ENCODE peak calls at places on chromosomes 7 and 10, in five cellular contexts. Z, P, X, U and S are unnamed samples.

GRCh38 chr10:63819753-63820347 is 298.6 kb downstream of the REEP3 start:
- DNase-seq in Z (peak), P (peak), X (peak), U (peak), S (peak)

GRCh38 chr7:100483101-100483727 is 513 bp upstream of the NYAP1 start:
- DNase-seq in Z (peak), P (peak), X (peak), U (peak), S (peak)

GRCh38 chr7:1197997-1198632 is 34.6 kb upstream of the UNCX start:
- DNase-seq in Z (no peak), P (peak), X (peak), U (peak), S (peak)

GRCh38 chr7:30134523-30135270 is at the start of gene MTURN:
- DNase-seq in Z (peak), P (peak), X (peak), U (peak), S (peak)

GRCh38 chr7:18151419-18151818 is 123.8 kb upstream of the PRPS1L1 start:
- DNase-seq in Z (no peak), P (no peak), X (no peak), U (peak), S (peak)

GRCh38 chr10:101063548-101064414 is 2.0 kb downstream of the KAZALD1 start:
- DNase-seq in Z (peak), P (no peak), X (no peak), U (no peak), S (no peak)

GRCh38 chr10:98269435-98269912 is 1.5 kb upstream of the LOXL4 start:
- DNase-seq in Z (peak), P (peak), X (peak), U (peak), S (peak)

GRCh38 chr10:77687018-77687417 is 49.4 kb upstream of the KCNMA1 start:
- DNase-seq in Z (no peak), P (no peak), X (no peak), U (no peak), S (no peak)

GRCh38 chr7:157737151-157738063 is 400.6 kb downstream of the DNAJB6 start:
- DNase-seq in Z (peak), P (no peak), X (no peak), U (no peak), S (no peak)

GRCh38 chr7:139526578-139527544 is 3.4 kb downstream of the CLEC2L start:
- DNase-seq in Z (no peak), P (peak), X (peak), U (peak), S (peak)

GRCh38 chr7:150339369-150339768 is 2.1 kb downstream of the RARRES2 start:
- DNase-seq in Z (peak), P (no peak), X (no peak), U (no peak), S (no peak)

GRCh38 chr7:100080895-100081534 is 508 bp downstream of the ZNF3 start:
- DNase-seq in Z (peak), P (peak), X (peak), U (peak), S (no peak)

GRCh38 chr10:131088619-131089018 is 222.9 kb downstream of the TCERG1L start:
- DNase-seq in Z (peak), P (no peak), X (no peak), U (no peak), S (no peak)

GRCh38 chr7:139735912-139736595 is 41.7 kb downstream of the HIPK2 start:
- DNase-seq in Z (no peak), P (no peak), X (no peak), U (no peak), S (no peak)

GRCh38 chr7:51154201-51154600 is 162.4 kb downstream of the COBL start:
- DNase-seq in Z (no peak), P (no peak), X (no peak), U (no peak), S (no peak)

GRCh38 chr7:149427096-149427680 is 33.7 kb downstream of the ZNF777 start:
- DNase-seq in Z (no peak), P (peak), X (peak), U (no peak), S (no peak)

GRCh38 chr10:132809237-132810140 is 23.5 kb upstream of the NKX6-2 start:
- DNase-seq in Z (no peak), P (no peak), X (no peak), U (no peak), S (no peak)

GRCh38 chr10:60797200-60797599 is 18.9 kb downstream of the CDK1 start:
- DNase-seq in Z (no peak), P (no peak), X (no peak), U (no peak), S (no peak)

GRCh38 chr10:44393051-44393630 is 8.2 kb upstream of the CXCL12 start:
- DNase-seq in Z (no peak), P (peak), X (no peak), U (no peak), S (no peak)

GRCh38 chr10:48981310-48981907 is 41.8 kb upstream of the LRRC18 start:
- DNase-seq in Z (peak), P (peak), X (peak), U (peak), S (peak)

GRCh38 chr10:97919012-97919411 is 69.4 kb downstream of the GOLGA7B start:
- DNase-seq in Z (no peak), P (no peak), X (no peak), U (peak), S (no peak)

GRCh38 chr7:124722292-124722691 is 43.3 kb downstream of the GPR37 start:
- DNase-seq in Z (no peak), P (no peak), X (peak), U (peak), S (peak)

GRCh38 chr7:33062023-33062781 is at the start of gene NT5C3A:
- DNase-seq in Z (peak), P (peak), X (no peak), U (peak), S (peak)

GRCh38 chr10:99529483-99530107 is 3.1 kb upstream of the NKX2-3 start:
- DNase-seq in Z (no peak), P (no peak), X (no peak), U (no peak), S (no peak)

GRCh38 chr7:150383710-150384397 is 4.7 kb downstream of the ZNF775 start:
- DNase-seq in Z (peak), P (peak), X (no peak), U (no peak), S (no peak)

GRCh38 chr10:121322776-121323175 is 275.5 kb downstream of the FGFR2 start:
- DNase-seq in Z (no peak), P (no peak), X (no peak), U (no peak), S (no peak)

GRCh38 chr7:99740573-99741437 is 5.8 kb upstream of the CYP3A7 start:
- DNase-seq in Z (no peak), P (peak), X (peak), U (no peak), S (peak)

GRCh38 chr7:11166051-11166450 is 192.4 kb downstream of the PHF14 start:
- DNase-seq in Z (no peak), P (no peak), X (no peak), U (no peak), S (no peak)

GRCh38 chr10:62083868-62084267 is 182.4 kb downstream of the ARID5B start:
- DNase-seq in Z (no peak), P (peak), X (peak), U (peak), S (peak)

GRCh38 chr10:61747341-61747740 is 84.6 kb downstream of the CABCOCO1 start:
- DNase-seq in Z (no peak), P (no peak), X (peak), U (no peak), S (no peak)

GRCh38 chr10:34078798-34079470 is 736.2 kb downstream of the PARD3 start:
- DNase-seq in Z (no peak), P (no peak), X (peak), U (no peak), S (peak)

GRCh38 chr10:48340734-48341133 is 34.3 kb downstream of the MAPK8 start:
- DNase-seq in Z (no peak), P (no peak), X (no peak), U (no peak), S (no peak)

GRCh38 chr7:143048827-143049226 is 3.3 kb upstream of the OR6V1 start:
- DNase-seq in Z (no peak), P (peak), X (no peak), U (peak), S (no peak)
- H3K4me3 ChIP-seq in Z (no peak), P (no peak), X (no peak), U (no peak), S (no peak)

DNA sequence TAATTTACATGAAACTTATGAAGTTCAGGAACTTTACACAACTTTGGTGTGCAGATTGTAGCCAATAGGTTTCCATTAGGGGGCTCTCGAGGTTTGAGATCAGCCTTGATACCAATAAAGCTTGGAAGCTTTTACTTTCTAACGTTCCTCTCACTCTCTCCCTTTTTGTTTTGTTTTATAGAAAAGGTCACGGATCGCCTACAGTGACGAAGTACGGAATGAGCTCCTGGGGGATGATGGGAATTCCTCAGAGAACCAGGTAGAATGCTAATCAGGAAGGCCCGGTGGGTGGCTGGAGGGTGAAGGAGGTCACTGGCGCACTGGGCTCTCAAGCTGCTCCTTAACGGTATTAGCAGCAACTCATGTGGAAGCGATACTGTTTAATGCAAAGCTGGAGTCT is 79.9 kb downstream of the VTI1A start:
- DNase-seq in Z (peak), P (no peak), X (no peak), U (no peak), S (no peak)
- H3K4me3 ChIP-seq in Z (no peak), P (no peak), X (no peak), U (no peak), S (no peak)

DNA sequence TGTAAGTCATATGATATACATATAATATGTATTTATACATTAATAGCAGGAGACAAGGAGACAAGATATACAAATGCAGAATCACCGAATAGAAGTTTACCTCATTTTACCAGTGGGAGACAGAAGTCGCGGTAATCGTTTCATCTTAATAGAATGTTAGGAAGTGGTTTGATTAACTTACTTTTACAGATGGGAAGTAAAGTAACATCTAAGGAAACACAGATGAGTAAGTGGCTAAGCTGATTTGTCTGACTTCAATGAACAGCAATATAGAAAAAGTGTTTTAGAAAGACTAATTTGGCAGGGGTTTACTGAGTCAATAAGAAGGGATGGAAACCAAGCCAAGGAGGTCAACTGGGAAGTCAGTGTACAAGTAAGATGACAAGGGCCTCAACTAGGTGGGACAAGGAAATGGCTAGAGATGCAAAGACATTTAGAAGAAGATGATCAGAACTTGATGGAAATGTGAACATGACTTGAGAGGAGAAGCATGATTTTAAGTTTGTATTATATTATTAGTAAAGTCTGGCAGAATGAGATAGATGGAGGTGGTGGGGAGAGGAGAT is 36.2 kb upstream of the FAM133B start:
- DNase-seq in Z (no peak), P (no peak), X (no peak), U (no peak), S (no peak)
- H3K4me3 ChIP-seq in Z (no peak), P (no peak), X (no peak), U (no peak), S (no peak)

GRCh38 chr7:102331536-102332275 is 24.5 kb downstream of the SPDYE6 start:
- DNase-seq in Z (peak), P (no peak), X (no peak), U (peak), S (no peak)
- H3K4me3 ChIP-seq in Z (no peak), P (no peak), X (no peak), U (no peak), S (no peak)

GRCh38 chr10:78690354-78691111 is 378.2 kb upstream of the ZMIZ1 start:
- DNase-seq in Z (no peak), P (no peak), X (no peak), U (no peak), S (no peak)

GRCh38 chr10:78688945-78689935 is 379.5 kb upstream of the ZMIZ1 start:
- DNase-seq in Z (peak), P (peak), X (peak), U (no peak), S (peak)

GRCh38 chr10:78686444-78687060 is 382.2 kb upstream of the ZMIZ1 start:
- DNase-seq in Z (no peak), P (no peak), X (no peak), U (no peak), S (no peak)

GRCh38 chr10:78687616-78688015 is 381.1 kb upstream of the ZMIZ1 start:
- DNase-seq in Z (no peak), P (no peak), X (peak), U (no peak), S (no peak)

DNA sequence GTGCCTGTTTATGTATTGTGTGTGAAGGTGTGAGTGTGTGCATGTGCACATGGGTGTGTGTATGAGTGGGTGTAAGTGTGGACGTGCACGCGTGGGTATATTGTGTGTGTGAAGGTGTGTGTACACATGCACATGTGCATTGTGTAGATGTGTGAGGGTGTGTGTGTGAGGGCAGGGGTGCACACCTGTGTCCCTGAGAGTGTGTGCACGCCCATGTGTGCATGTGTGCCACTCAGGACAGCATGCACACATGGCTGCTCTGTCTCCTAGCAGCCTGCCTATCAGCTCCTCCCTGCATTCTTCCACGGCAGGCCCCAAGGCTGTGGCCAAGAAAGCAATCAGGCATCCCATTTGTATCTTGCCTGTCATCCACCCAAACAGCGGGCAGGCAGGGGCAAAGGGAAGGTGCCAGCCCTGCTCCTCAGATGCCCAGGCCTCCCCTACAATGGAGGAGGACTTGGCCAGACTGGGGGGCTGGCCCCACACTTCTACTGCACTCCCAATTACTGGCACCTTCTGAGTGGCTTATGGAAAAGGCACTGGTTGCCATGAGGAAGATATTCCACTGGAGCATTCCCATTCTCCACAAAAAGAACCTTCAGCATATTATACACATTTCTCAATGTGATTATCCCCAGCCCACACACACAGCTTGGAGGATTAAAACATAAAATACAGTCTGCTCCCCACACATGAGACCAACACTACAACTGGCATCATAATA is 380.4 kb upstream of the ZMIZ1 start:
- DNase-seq in Z (no peak), P (no peak), X (no peak), U (no peak), S (no peak)
- H3K4me3 ChIP-seq in Z (no peak), P (no peak), X (no peak), U (no peak), S (no peak)

GRCh38 chr10:111034598-111035310 is 42.1 kb upstream of the ADRA2A start:
- DNase-seq in Z (no peak), P (no peak), X (peak), U (no peak), S (peak)
- H3K4me3 ChIP-seq in Z (no peak), P (no peak), X (no peak), U (no peak), S (no peak)